ENCODE peak calls at places on chromosomes 7 and 10, in seven cellular contexts. X is fibroblast of the aortic adventitia, E is Panc1, M is RWPE1, K is BE2C, R is cardiac fibroblast, P is H9. T is an unnamed sample.

GRCh38 chr7:135706038-135706742 is 21.8 kb downstream of the SLC13A4 start:
- DNase-seq in X (no peak), E (no peak), M (no peak), K (no peak), R (no peak), P (no peak), T (no peak)

GRCh38 chr10:75542902-75543301 is 111.5 kb downstream of the LRMDA start:
- DNase-seq in X (peak), E (no peak), M (no peak), K (peak), R (peak), P (peak), T (peak)

GRCh38 chr7:135672560-135673359 is 10.4 kb downstream of the STMP1 start:
- DNase-seq in X (peak), E (no peak), M (peak), K (peak), R (peak), P (no peak), T (no peak)

GRCh38 chr7:6615853-6616555 is 594 bp downstream of the ZNF853 start:
- DNase-seq in X (no peak), E (no peak), M (no peak), K (no peak), R (no peak), P (peak), T (peak)

GRCh38 chr10:131431541-131431940 is 120.0 kb upstream of the TCERG1L start:
- DNase-seq in X (no peak), E (no peak), M (no peak), K (no peak), R (no peak), P (no peak), T (no peak)

GRCh38 chr7:157903296-157903695 is 566.5 kb downstream of the DNAJB6 start:
- DNase-seq in X (no peak), E (no peak), M (no peak), K (no peak), R (no peak), P (no peak), T (no peak)

GRCh38 chr10:73246783-73247508 is at the start of gene DNAJC9:
- DNase-seq in X (peak), E (peak), M (peak), K (peak), R (peak), P (peak), T (peak)

GRCh38 chr7:147547252-147547897 is 1043.2 kb upstream of the C7orf33 start:
- DNase-seq in X (no peak), E (no peak), M (no peak), K (peak), R (peak), P (peak), T (no peak)

GRCh38 chr10:44011603-44011981 is 362.9 kb upstream of the ZNF32 start:
- DNase-seq in X (no peak), E (no peak), M (no peak), K (no peak), R (no peak), P (no peak), T (no peak)

GRCh38 chr10:7378602-7379403 is 32.0 kb downstream of the SFMBT2 start:
- DNase-seq in X (no peak), E (no peak), M (no peak), K (no peak), R (no peak), P (no peak), T (no peak)

GRCh38 chr7:69814421-69814962 is 216.2 kb downstream of the AUTS2 start:
- DNase-seq in X (peak), E (no peak), M (no peak), K (no peak), R (no peak), P (peak), T (no peak)

GRCh38 chr10:3102721-3103410 is 35.5 kb downstream of the PFKP start:
- DNase-seq in X (peak), E (no peak), M (no peak), K (no peak), R (peak), P (no peak), T (no peak)

GRCh38 chr7:22578048-22578770 is 78.2 kb upstream of the STEAP1B start:
- DNase-seq in X (peak), E (no peak), M (peak), K (no peak), R (peak), P (no peak), T (no peak)

GRCh38 chr7:55827577-55827976 is 35.0 kb downstream of the SEPTIN14 start:
- DNase-seq in X (no peak), E (no peak), M (no peak), K (no peak), R (no peak), P (no peak), T (no peak)
- TF ChIP-seq CTCF in X (no peak), E (no peak), M (no peak), K (no peak), R (no peak), P (no peak), T (no peak)

GRCh38 chr10:48649349-48649944 is 35.2 kb upstream of the WDFY4 start:
- DNase-seq in X (no peak), E (no peak), M (no peak), K (no peak), R (peak), P (no peak), T (no peak)
- TF ChIP-seq CTCF in X (peak), E (no peak), M (no peak), K (peak), R (peak), P (peak), T (no peak)

GRCh38 chr7:102288285-102288930 is 1.7 kb downstream of the SH2B2 start:
- DNase-seq in X (no peak), E (no peak), M (no peak), K (no peak), R (no peak), P (no peak), T (no peak)
- TF ChIP-seq CTCF in X (no peak), E (no peak), M (no peak), K (no peak), R (peak), P (no peak), T (no peak)

DNA sequence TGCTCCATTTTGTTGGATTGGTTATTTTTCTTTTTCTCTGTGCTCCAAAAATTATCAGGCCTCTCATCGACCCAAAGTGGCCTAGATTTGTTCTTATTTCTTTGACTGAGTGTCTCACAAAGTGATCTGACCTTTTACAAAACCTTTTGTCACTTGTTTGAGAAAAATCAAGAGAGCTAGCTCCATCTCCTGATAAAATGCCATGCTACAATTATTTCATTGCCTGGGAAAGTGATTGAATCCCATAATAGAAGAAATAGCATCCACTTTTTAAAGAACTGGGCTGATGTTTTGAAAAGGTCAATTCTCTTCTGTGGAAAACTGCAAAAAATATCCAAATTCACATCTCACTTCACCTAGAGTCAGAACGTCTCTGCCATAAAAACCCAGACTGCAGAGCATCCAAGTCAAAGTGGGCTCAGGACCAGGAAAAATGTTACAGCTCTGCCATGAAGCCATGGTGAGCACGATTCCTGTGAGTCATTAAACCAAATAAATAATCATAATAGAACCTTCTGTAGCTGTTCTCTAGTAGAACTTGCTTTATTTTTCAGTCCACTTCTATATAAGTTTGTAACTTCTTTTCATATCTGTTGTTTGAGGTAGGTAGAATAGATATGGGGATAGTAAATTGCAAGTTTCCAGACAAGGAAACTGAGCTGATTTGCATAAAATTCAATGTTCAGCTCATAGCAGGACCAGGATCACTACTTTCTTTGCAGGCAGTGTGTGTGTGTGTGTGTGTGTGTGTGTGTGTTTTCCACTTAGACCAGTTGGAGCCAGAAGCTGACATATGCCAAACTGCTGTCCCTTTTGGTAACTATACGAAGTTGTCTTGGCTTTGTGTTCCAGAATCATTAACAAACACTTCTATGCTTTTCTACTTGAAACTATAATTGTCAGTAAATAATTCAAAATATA is 632.5 kb upstream of the ANKRD30A start:
- DNase-seq in X (peak), E (no peak), M (no peak), K (no peak), R (peak), P (no peak), T (no peak)
- TF ChIP-seq CTCF in X (no peak), E (no peak), M (no peak), K (no peak), R (no peak), P (no peak), T (no peak)

DNA sequence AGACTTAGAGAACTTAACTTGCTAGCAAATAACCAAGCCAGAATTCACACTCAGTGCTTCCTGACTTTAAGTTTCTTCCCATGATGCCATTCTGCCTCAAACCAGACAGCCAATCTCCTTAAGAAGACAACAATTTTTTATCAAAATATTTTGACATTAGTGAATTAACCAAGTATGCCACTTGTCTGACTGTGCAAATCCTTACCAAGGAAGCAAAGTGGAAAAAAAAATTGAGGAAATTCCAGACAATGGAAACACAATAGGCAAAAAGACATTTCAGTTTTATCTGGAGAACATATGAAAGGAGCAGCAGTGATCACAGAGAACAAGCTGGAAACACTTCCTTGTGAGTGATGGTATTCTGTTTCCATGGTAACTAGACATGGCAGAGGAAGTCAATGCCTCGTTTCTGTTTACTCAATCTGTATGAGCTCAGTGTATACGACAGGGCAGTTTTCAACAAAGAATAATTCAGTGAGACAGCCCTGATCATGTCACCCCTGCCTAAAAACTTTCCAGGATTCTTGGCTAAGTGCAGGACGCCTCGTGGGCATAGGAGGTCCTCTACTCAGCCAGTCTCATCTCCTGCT is 114.2 kb downstream of the DYNC1I1 start:
- DNase-seq in X (no peak), E (no peak), M (no peak), K (no peak), R (peak), P (no peak), T (no peak)
- TF ChIP-seq CTCF in X (no peak), E (no peak), M (no peak), K (no peak), R (no peak), P (no peak), T (no peak)

GRCh38 chr10:103847909-103848468 is 7.4 kb downstream of the SH3PXD2A start:
- DNase-seq in X (no peak), E (no peak), M (no peak), K (no peak), R (no peak), P (peak), T (no peak)
- TF ChIP-seq CTCF in X (peak), E (peak), M (no peak), K (peak), R (peak), P (peak), T (no peak)

DNA sequence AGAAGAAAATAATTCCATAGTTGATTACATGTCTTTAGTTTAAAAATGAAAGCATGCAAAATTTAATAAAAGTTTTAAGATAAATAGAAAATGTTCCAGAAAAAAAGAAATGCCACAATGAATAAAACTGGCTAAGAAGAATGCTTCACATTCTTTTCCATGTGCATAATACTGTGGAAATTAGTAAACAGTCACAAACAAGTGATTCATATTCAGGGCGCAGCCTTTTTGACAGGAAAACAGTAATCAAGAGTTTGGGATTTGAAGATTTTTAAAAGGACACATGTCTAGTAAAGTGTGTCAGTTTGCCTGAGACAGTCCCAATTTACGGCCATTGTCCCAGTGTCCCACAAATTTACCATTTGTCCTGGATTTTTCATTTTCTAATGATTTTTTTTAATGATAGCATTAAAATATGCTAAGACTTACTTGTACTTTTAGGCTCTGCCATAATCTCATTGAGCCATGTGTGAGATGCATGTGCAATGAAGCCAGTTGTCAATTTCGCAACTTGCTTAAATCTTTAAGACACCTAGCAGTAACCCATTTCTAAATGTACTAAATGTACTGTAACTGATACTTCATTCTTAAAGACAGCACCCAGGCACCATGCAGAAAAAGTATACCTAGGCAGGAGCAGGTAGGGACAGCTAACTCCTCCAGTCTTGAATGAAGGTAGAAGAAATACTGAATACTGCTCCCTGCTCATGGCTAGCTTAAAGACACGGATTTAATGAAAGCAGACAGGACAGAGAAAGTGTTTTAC is 46.9 kb downstream of the ZNF438 start:
- DNase-seq in X (peak), E (no peak), M (no peak), K (no peak), R (peak), P (no peak), T (no peak)
- TF ChIP-seq CTCF in X (no peak), E (no peak), M (no peak), K (no peak), R (no peak), P (no peak), T (no peak)

DNA sequence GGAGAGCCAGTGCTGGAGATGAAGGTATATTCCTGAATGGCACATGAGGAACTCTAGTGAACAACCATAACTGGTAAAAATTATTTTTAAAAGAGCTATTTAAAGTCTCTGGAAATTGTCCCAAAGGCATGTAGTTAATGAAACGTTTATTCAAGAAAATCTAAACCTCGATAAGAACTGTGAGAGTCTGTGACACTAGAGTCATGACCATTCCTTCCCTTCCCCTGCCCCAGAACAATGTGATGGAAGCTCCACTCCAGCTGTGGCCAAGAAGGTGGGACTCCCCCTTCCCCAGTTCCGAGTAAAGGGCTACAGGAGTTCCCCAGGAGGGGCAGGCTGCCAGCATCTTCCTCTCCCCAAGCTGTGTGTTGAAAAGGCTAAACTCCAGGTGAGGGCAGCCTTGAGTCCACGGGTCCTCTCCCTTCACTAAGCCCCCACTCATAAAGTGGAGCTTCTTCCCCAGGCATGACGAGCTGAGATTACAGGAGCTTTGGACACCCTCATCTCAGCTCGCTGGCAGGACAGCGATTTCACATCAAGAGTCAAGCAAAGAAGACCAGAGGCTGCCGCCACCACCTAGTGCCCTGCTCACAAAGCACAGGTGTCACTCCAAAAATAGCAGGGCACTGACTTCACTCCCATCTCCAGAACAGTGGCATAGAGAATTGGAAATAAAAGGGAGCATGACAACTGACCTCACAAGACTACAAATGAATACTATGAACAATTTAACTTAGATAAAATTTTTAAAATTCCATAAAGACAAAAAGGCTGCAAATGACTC is 68.5 kb downstream of the NHLRC2 start:
- DNase-seq in X (no peak), E (no peak), M (no peak), K (no peak), R (no peak), P (peak), T (no peak)
- TF ChIP-seq CTCF in X (no peak), E (peak), M (no peak), K (no peak), R (no peak), P (peak), T (no peak)